ENCODE peak calls at places on chromosomes 13 and 19, in five cellular contexts. M is ascending aorta; H is uterus; I is suprapubic skin; B is CD4-positive, alpha-beta T cell. R is an unnamed sample. For H3K9me3, the result is how much of the 10 kb centered on the place peaks cover.

GRCh38 chr19:48006762-48007161 is 12.3 kb downstream of the ELSPBP1 start:
- DNase-seq in M (no peak), H (no peak), I (no peak), B (no peak), R (no peak)

GRCh38 chr13:61770697-61771096 is 355.0 kb upstream of the PCDH20 start:
- DNase-seq in M (no peak), H (no peak), I (no peak), B (no peak), R (no peak)

GRCh38 chr19:1307320-1307719 is 21.6 kb downstream of the EFNA2 start:
- DNase-seq in M (no peak), H (no peak), I (no peak), B (no peak), R (no peak)

GRCh38 chr19:55340784-55341147 is 1.1 kb downstream of the KMT5C start:
- DNase-seq in M (no peak), H (no peak), I (peak), B (no peak), R (no peak)

GRCh38 chr19:45172173-45172572 is 5.9 kb downstream of the TRAPPC6A start:
- DNase-seq in M (no peak), H (no peak), I (no peak), B (no peak), R (no peak)

GRCh38 chr19:54448774-54449700 is at the start of gene LENG8:
- DNase-seq in M (peak), H (peak), I (peak), B (peak), R (peak)

GRCh38 chr19:2552859-2553258 is 76.9 kb downstream of the GADD45B start:
- DNase-seq in M (no peak), H (no peak), I (no peak), B (peak), R (no peak)

GRCh38 chr13:99214232-99214631 is 13.6 kb downstream of the UBAC2 start:
- DNase-seq in M (no peak), H (no peak), I (no peak), B (no peak), R (no peak)

GRCh38 chr13:84187626-84188025 is 305.4 kb upstream of the SLITRK1 start:
- DNase-seq in M (no peak), H (no peak), I (no peak), B (no peak), R (no peak)

GRCh38 chr13:23986619-23987018 is 89.3 kb upstream of the C1QTNF9B start:
- DNase-seq in M (no peak), H (no peak), I (no peak), B (no peak), R (no peak)

GRCh38 chr13:26929971-26930730 is 169.6 kb upstream of the GPR12 start:
- DNase-seq in M (peak), H (peak), I (no peak), B (peak), R (peak)

GRCh38 chr19:3108775-3109174 is 14.6 kb downstream of the GNA11 start:
- DNase-seq in M (no peak), H (peak), I (no peak), B (peak), R (peak)

GRCh38 chr19:16078311-16078758 is 2.0 kb downstream of the TPM4 start:
- DNase-seq in M (peak), H (peak), I (peak), B (no peak), R (no peak)

GRCh38 chr19:10625003-10625761 is at the start of gene SLC44A2:
- DNase-seq in M (peak), H (peak), I (peak), B (no peak), R (no peak)

GRCh38 chr13:33494596-33495214 is 209.2 kb upstream of the STARD13 start:
- DNase-seq in M (no peak), H (no peak), I (no peak), B (no peak), R (no peak)

GRCh38 chr19:47107201-47107952 is 6.2 kb downstream of the ZC3H4 start:
- DNase-seq in M (no peak), H (no peak), I (no peak), B (peak), R (no peak)

GRCh38 chr19:15640294-15640903 is at the start of gene CYP4F3:
- DNase-seq in M (no peak), H (peak), I (no peak), B (no peak), R (no peak)

GRCh38 chr13:100356889-100357288 is 231.7 kb downstream of the GGACT start:
- DNase-seq in M (no peak), H (no peak), I (no peak), B (no peak), R (no peak)

GRCh38 chr13:70171151-70171550 is 62.9 kb upstream of the KLHL1 start:
- DNase-seq in M (no peak), H (no peak), I (no peak), B (no peak), R (no peak)

GRCh38 chr19:35644987-35645679 is 3.0 kb upstream of the COX6B1 start:
- DNase-seq in M (peak), H (peak), I (peak), B (peak), R (peak)

GRCh38 chr19:36009220-36009619 is 607 bp upstream of the SYNE4 start:
- DNase-seq in M (peak), H (peak), I (no peak), B (peak), R (peak)

GRCh38 chr19:38557205-38557799 is 60.5 kb downstream of the MAP4K1 start:
- DNase-seq in M (no peak), H (no peak), I (no peak), B (no peak), R (no peak)

GRCh38 chr19:18477042-18477760 is 39.3 kb upstream of the ISYNA1 start:
- DNase-seq in M (no peak), H (no peak), I (no peak), B (no peak), R (no peak)

GRCh38 chr19:4744451-4745170 is 21.0 kb upstream of the DPP9 start:
- DNase-seq in M (no peak), H (peak), I (no peak), B (no peak), R (no peak)

GRCh38 chr19:48295458-48295857 is 25.6 kb downstream of the ZNF114 start:
- DNase-seq in M (no peak), H (no peak), I (no peak), B (no peak), R (no peak)

GRCh38 chr19:27740396-27740795 is 1472.6 kb downstream of the UQCRFS1 start:
- DNase-seq in M (peak), H (no peak), I (peak), B (no peak), R (no peak)

GRCh38 chr19:16024266-16025107 is 51.8 kb upstream of the TPM4 start:
- DNase-seq in M (no peak), H (no peak), I (no peak), B (no peak), R (no peak)

GRCh38 chr13:112783135-112783945 is 93.5 kb downstream of the ATP11A start:
- DNase-seq in M (no peak), H (peak), I (no peak), B (no peak), R (no peak)

GRCh38 chr19:56699552-56699951 is 28.0 kb upstream of the ZNF835 start:
- DNase-seq in M (no peak), H (no peak), I (no peak), B (no peak), R (no peak)

GRCh38 chr19:30209617-30210600 is 162.3 kb upstream of the ZNF536 start:
- DNase-seq in M (no peak), H (no peak), I (no peak), B (no peak), R (no peak)

GRCh38 chr19:51610576-51610975 is 19.6 kb downstream of the SIGLEC5 start:
- DNase-seq in M (no peak), H (no peak), I (no peak), B (no peak), R (no peak)
- H3K9me3 ChIP-seq in M (under half), H (under half), I (under half), B (under half), R (under half)

GRCh38 chr13:95677564-95678386 is 836 bp downstream of the DNAJC3 start:
- DNase-seq in M (no peak), H (no peak), I (peak), B (no peak), R (no peak)
- H3K9me3 ChIP-seq in M (under half), H (under half), I (under half), B (under half), R (under half)

DNA sequence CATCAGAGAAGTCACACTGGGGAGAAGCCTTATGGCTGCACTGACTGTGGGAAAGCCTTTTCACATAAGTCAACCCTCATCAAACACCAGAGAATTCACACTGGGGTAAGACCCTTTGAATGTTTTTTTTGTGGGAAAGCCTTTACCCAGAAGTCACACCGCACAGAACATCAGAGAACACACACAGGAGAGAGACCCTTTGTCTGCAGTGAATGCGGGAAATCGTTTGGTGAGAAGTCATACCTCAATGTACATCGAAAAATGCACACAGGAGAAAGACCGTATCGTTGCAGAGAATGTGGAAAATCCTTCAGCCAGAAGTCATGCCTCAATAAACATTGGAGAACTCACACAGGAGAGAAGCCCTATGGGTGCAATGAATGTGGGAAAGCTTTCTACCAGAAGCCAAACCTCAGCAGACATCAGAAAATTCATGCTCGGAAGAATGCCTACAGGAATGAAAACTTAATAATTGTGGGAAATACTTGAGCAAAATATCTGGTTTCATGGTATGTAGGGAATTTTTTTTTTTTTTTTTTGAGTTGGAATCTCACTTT is 30.7 kb downstream of the ZNF793 start:
- DNase-seq in M (no peak), H (no peak), I (no peak), B (no peak), R (no peak)
- H3K9me3 ChIP-seq in M (under half), H (under half), I (half or more), B (half or more), R (under half)

GRCh38 chr13:66262330-66262729 is 967.8 kb downstream of the PCDH9 start:
- DNase-seq in M (no peak), H (no peak), I (no peak), B (no peak), R (no peak)
- H3K9me3 ChIP-seq in M (under half), H (under half), I (under half), B (under half), R (under half)

DNA sequence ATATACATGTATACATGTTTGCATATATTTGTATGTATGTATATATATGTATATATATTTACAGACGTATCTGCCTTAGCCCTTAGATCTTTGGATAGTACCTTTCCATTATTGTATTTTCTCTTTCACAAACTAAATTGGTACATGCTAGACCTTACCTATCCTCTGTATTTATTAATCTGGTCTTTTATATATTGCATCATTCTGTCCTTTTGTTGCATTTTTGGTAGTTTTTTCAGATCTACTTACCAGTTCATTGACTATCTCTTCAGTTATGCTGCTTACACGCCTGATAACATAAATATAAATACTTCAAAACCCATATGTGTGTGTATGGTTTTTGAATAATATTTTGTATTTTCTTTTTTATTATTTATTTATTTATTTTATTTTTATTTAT is 11.7 kb downstream of the ZNF613 start:
- DNase-seq in M (no peak), H (no peak), I (no peak), B (no peak), R (no peak)
- H3K9me3 ChIP-seq in M (half or more), H (under half), I (half or more), B (half or more), R (half or more)

DNA sequence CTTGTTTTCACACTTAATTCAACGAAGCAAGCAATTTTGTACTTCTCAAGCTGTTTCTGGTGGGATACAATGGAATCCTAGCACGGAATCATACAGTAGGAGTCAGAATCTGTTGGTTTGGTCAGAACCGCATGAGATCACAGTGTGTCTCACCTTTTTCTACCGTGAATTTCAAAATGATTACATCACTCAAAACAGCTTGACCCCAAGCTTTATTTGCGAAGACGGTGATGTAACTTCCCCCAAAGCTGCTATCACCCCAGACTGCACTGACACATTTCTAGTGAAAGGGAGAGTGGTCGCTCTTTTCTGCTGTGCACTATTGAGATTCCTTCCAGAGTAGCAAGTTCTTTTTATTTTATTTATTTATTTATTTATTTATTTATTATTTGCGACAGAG is 9.6 kb downstream of the C19orf18 start:
- DNase-seq in M (no peak), H (no peak), I (no peak), B (no peak), R (no peak)
- H3K9me3 ChIP-seq in M (half or more), H (under half), I (under half), B (half or more), R (under half)

GRCh38 chr19:40013991-40014390 is 17.1 kb downstream of the ZNF546 start:
- DNase-seq in M (no peak), H (no peak), I (no peak), B (no peak), R (no peak)
- H3K9me3 ChIP-seq in M (half or more), H (under half), I (under half), B (half or more), R (under half)

GRCh38 chr19:50152578-50152977 is 10.5 kb downstream of the IZUMO2 start:
- DNase-seq in M (no peak), H (no peak), I (no peak), B (no peak), R (no peak)

GRCh38 chr19:50148528-50148927 is 14.6 kb downstream of the IZUMO2 start:
- DNase-seq in M (no peak), H (no peak), I (no peak), B (no peak), R (no peak)

DNA sequence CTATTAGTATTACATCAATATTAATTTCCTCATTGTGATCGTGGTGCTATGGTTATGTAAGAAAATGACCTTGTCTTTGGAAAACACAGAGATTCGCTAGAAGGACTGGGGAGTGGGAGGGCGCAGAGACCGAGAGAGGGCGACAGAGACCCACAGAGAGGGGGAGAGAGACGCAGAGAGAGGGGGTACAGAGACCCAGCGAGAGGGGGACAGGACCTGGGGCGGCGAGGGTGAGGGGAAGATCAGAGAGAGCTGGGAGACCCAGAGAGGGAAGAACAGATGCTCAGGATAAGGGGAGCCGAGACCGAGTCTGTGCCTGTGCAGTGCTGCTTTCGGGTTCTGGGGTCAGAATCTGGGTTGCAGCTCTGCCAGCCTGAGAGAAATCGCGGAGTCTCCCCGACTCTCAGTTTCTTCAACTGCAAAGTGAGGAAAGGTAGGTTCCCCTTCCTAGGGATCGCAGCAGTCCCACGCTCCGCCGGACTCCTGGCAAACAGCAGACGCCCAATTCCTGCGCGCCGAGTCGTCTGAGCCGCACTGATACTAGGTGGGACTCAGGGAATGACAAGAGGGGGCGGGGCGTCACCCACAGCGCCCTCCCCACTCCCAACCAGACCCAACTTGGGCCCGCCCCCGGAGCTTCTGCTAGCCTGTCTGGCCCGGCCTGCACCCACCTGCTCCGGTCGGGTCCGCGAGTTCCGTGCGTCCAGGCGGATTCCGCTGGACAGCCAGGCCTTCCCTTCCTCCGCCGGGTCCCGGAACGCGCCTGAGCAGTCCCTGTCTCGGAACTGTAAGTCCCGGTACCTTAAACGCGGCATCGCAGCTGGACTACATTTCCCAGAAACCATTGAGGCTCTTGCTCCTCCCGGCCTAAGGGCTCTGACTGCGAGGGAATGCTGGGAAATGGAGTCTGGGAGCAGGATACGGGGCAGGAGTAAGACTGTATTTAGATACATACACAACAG is 15.3 kb downstream of the IZUMO2 start:
- DNase-seq in M (peak), H (peak), I (peak), B (peak), R (peak)
- H3K9me3 ChIP-seq in M (under half), H (under half), I (under half), B (under half), R (under half)

GRCh38 chr13:51225034-51225433 is 2.8 kb downstream of the FAM124A start:
- DNase-seq in M (no peak), H (no peak), I (no peak), B (no peak), R (no peak)

GRCh38 chr13:51221108-51221507 is 1.1 kb upstream of the FAM124A start:
- DNase-seq in M (no peak), H (no peak), I (no peak), B (no peak), R (no peak)

GRCh38 chr13:51221674-51222509 is at the start of gene FAM124A:
- DNase-seq in M (peak), H (peak), I (no peak), B (no peak), R (peak)

GRCh38 chr13:51222510-51223283 is 499 bp downstream of the FAM124A start:
- DNase-seq in M (no peak), H (no peak), I (no peak), B (no peak), R (no peak)

GRCh38 chr13:51223284-51224270 is 1.4 kb downstream of the FAM124A start:
- DNase-seq in M (no peak), H (no peak), I (no peak), B (no peak), R (no peak)
- H3K9me3 ChIP-seq in M (under half), H (under half), I (under half), B (under half), R (under half)